ENCODE peak calls at places on chromosomes 4 and X, in four cellular contexts. C is WTC11, P is GM12878, Z is K562. V is an unnamed sample.
A peak's percentile ranks its signal among the peaks of the same experiment; 100 is the strongest.

GRCh38 chr4:8278421-8279287 is 9.1 kb downstream of the HTRA3 start:
- DNase-seq in P (no peak), C (no peak), Z (no peak), V (no peak)

GRCh38 chrX:31092476-31092875 is 20.6 kb upstream of the FTHL17 start:
- DNase-seq in C (no peak), P (no peak), Z (no peak), V (no peak)

GRCh38 chrX:113954297-113954696 is 629.6 kb upstream of the HTR2C start:
- DNase-seq in P (no peak), Z (no peak), C (no peak), V (no peak)

GRCh38 chrX:110089656-110090404 is 86.9 kb downstream of the TMEM164 start:
- DNase-seq in C (no peak), P (no peak), Z (peak; percentile 44), V (no peak)

GRCh38 chr4:43757147-43757546 is 691.5 kb downstream of the KCTD8 start:
- DNase-seq in C (no peak), Z (no peak), P (no peak), V (no peak)

GRCh38 chrX:106728337-106728736 is 1.8 kb downstream of the RNF128 start:
- DNase-seq in P (no peak), Z (no peak), C (no peak), V (no peak)

GRCh38 chrX:53714580-53715335 is 28.2 kb upstream of the HUWE1 start:
- DNase-seq in P (peak; percentile 89), C (peak; percentile 14), Z (peak; percentile 4), V (no peak)

GRCh38 chr4:81471361-81472248 is at the start of gene RASGEF1B:
- DNase-seq in P (peak; percentile 16), C (peak; percentile 67), Z (peak; percentile 88), V (peak; percentile 79)

GRCh38 chrX:134735015-134735414 is 76.7 kb upstream of the PLAC1 start:
- DNase-seq in Z (no peak), P (no peak), C (no peak), V (no peak)

GRCh38 chr4:54588404-54588803 is 69.4 kb upstream of the KIT start:
- DNase-seq in P (no peak), C (no peak), Z (peak; percentile 71), V (no peak)

GRCh38 chrX:51803833-51804232 is 60.6 kb downstream of the GSPT2 start:
- DNase-seq in P (no peak), Z (no peak), C (no peak), V (no peak)

GRCh38 chr4:7418131-7418943 is 16.4 kb downstream of the PSAPL1 start:
- DNase-seq in C (no peak), Z (no peak), P (no peak), V (peak; percentile 3)

GRCh38 chrX:106901781-106902219 is 1.3 kb downstream of the RIPPLY1 start:
- DNase-seq in Z (no peak), P (no peak), C (no peak), V (no peak)

GRCh38 chrX:53233536-53233935 is 8.5 kb upstream of the KDM5C start:
- DNase-seq in C (no peak), Z (no peak), P (no peak), V (no peak)

GRCh38 chr4:164012396-164013027 is 518.0 kb downstream of the TMA16 start:
- DNase-seq in P (no peak), C (peak; percentile 67), Z (peak; percentile 4), V (peak; percentile 12)

GRCh38 chrX:24498975-24499374 is 33.9 kb downstream of the PDK3 start:
- DNase-seq in P (no peak), Z (no peak), C (no peak), V (peak; percentile 30)

GRCh38 chr4:1208266-1208961 is 36.0 kb upstream of the SPON2 start:
- DNase-seq in P (no peak), C (no peak), Z (no peak), V (no peak)

GRCh38 chr4:3218824-3219760 is 29.9 kb upstream of the MSANTD1 start:
- DNase-seq in Z (no peak), P (no peak), C (no peak), V (peak; percentile 54)

GRCh38 chrX:71315917-71316316 is 14.4 kb downstream of the ITGB1BP2 start:
- DNase-seq in Z (no peak), P (no peak), C (no peak), V (no peak)

GRCh38 chrX:42384956-42385355 is 393.0 kb downstream of the PPP1R2C start:
- DNase-seq in C (no peak), P (no peak), Z (no peak), V (no peak)

DNA sequence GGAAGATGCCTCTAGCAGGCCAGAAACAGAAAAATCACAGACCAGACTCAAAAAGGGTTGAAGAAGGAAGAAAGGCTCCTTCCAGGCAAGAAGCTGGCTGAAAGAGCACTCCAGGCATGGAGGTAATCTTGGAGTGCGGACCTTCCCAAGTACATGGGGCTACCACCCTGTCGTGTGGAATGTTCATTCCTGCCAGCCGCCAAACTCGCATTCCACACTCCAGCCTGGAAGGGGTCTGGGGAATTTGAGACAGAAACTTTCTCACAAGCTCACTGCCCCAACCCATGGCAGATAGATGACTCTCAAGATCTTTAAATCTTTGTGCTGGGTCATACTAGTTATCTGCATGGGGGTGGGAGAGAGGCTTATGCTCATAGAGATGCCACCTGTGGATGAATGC is 1521.4 kb upstream of the AGA start:
- DNase-seq in Z (no peak), C (no peak), P (no peak), V (no peak)
- TF ChIP-seq USF1 in Z (no peak), C (no peak), P (no peak), V (no peak)

DNA sequence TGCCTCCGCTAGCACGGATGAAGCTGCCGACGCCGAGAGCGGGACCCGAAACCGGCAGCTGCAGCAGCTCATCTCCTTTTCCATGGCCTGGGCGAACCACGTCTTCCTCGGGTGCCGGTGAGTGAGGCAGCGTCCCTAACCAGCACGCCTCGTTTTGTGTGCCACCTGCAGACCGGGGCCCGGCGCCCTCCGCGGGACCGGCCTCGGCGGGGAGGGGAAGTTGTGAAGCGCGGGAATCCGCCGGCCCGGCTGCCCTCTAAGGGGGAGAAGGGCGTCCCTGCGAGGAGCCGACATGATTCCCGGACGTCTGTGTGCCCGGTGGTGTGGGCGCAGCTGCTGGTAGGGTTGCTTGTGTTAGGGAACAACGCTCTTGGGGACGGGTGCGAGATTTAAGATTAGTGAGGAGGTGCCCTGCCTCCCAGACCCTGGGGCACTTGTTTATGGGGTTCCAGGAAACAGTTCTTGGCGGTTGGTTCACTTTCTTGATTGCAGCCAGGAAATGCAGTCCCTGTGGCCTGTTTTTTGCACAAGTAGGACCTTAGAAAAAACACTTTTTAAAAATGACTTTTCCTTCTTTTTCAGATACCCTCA is 612 bp downstream of the CDKN2AIP start:
- DNase-seq in P (no peak), Z (peak; percentile 49), C (peak; percentile 55), V (peak; percentile 71)
- TF ChIP-seq USF1 in P (no peak), Z (peak; percentile 10), C (peak; percentile 36), V (no peak)

DNA sequence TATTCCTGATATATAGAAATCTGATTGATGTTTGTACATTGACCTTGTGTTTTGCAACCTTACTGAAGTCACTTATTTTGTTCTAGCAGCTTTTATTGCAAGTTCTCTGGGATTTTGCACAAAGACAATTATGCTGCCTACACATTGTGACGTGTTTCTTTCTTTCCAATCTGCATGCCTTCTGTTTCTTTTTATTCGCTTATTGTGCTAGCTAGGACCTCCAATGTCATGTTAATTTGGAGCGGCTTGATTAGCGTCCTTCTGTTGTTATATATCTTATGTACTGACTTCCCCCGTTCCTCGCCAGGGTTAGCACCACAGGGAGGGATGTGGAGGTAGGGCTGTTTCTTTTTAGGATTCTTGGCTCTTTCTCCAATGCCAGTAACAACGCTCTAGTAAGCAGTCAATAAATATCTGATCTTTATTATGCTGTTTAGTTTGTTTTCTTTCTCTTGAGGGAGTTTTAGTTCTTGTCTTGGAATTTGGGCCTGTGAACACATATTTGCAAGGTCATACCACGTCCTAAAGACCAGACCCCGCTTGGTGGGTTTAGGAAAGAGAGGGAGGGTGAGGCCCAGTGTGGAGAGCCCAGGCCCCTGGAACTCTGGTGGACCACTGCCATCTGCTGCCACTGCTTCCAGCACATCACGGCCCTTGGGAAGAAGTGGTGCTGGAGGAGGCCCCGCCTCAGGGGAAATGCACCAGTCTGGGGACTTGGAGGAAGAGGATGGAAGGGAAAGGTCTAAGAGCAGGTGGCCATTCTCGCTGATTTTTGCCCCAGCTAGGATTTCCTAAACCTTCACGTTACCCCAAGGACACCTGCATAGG is 129.1 kb downstream of the TRIML1 start:
- DNase-seq in C (no peak), P (no peak), Z (no peak), V (no peak)
- TF ChIP-seq USF1 in C (no peak), P (no peak), Z (no peak), V (no peak)

GRCh38 chr4:77215107-77215506 is 58.1 kb downstream of the CCNG2 start:
- DNase-seq in P (no peak), C (no peak), Z (no peak), V (no peak)

GRCh38 chr4:77225022-77225421 is 68.0 kb downstream of the CCNG2 start:
- DNase-seq in P (no peak), C (no peak), Z (no peak), V (no peak)

GRCh38 chr4:77217526-77217925 is 60.5 kb downstream of the CCNG2 start:
- DNase-seq in P (no peak), C (no peak), Z (no peak), V (no peak)

GRCh38 chr4:77220841-77221613 is 64.0 kb downstream of the CCNG2 start:
- DNase-seq in Z (no peak), P (no peak), C (no peak), V (no peak)

GRCh38 chr4:77219266-77219665 is 62.3 kb downstream of the CCNG2 start:
- DNase-seq in Z (no peak), C (no peak), P (no peak), V (no peak)
- TF ChIP-seq USF1 in Z (no peak), C (no peak), P (no peak), V (no peak)